ENCODE peak calls at places on chromosomes 16 and 17, in four cellular contexts. One of them, this sample, is unnamed.

GRCh38 chr16:81593481-81593880 is 148.9 kb downstream of the CMIP start:
- DNase-seq in fibroblast of the aortic adventitia: no peak
- DNase-seq in bronchial epithelial cell: peak; percentile 52
- DNase-seq in HFF-Myc: no peak
- DNase-seq in this sample: no peak

GRCh38 chr16:50747206-50747956 is 5.5 kb downstream of the CYLD start:
- DNase-seq in fibroblast of the aortic adventitia: peak; percentile 35
- DNase-seq in bronchial epithelial cell: peak; percentile 45
- DNase-seq in HFF-Myc: no peak
- DNase-seq in this sample: no peak

GRCh38 chr17:19650826-19651225 is 2.3 kb downstream of the ALDH3A2 start:
- DNase-seq in fibroblast of the aortic adventitia: no peak
- DNase-seq in bronchial epithelial cell: peak; percentile 75
- DNase-seq in HFF-Myc: no peak
- DNase-seq in this sample: no peak

GRCh38 chr17:81821147-81821546 is 11.9 kb downstream of the MCRIP1 start:
- DNase-seq in fibroblast of the aortic adventitia: no peak
- DNase-seq in bronchial epithelial cell: peak; percentile 48
- DNase-seq in HFF-Myc: no peak
- DNase-seq in this sample: no peak

GRCh38 chr17:28449861-28450260 is 23.6 kb upstream of the SLC13A2 start:
- DNase-seq in fibroblast of the aortic adventitia: no peak
- DNase-seq in bronchial epithelial cell: no peak
- DNase-seq in HFF-Myc: no peak
- DNase-seq in this sample: no peak

GRCh38 chr17:47013341-47013740 is 34.3 kb upstream of the RPRML start:
- DNase-seq in fibroblast of the aortic adventitia: no peak
- DNase-seq in bronchial epithelial cell: no peak
- DNase-seq in HFF-Myc: no peak
- DNase-seq in this sample: no peak

GRCh38 chr16:74743668-74744299 is 30.8 kb downstream of the FA2H start:
- DNase-seq in fibroblast of the aortic adventitia: peak; percentile 68
- DNase-seq in bronchial epithelial cell: peak; percentile 98
- DNase-seq in HFF-Myc: no peak
- DNase-seq in this sample: peak; percentile 86

GRCh38 chr17:80287038-80287437 is 26.4 kb downstream of the RNF213 start:
- DNase-seq in fibroblast of the aortic adventitia: no peak
- DNase-seq in bronchial epithelial cell: no peak
- DNase-seq in HFF-Myc: no peak
- DNase-seq in this sample: no peak

GRCh38 chr17:82330322-82331239 is 3.0 kb downstream of the SECTM1 start:
- DNase-seq in fibroblast of the aortic adventitia: peak; percentile 76
- DNase-seq in bronchial epithelial cell: peak; percentile 19
- DNase-seq in HFF-Myc: peak; percentile 27
- DNase-seq in this sample: peak; percentile 31

GRCh38 chr17:73118876-73119485 is 26.5 kb upstream of the SLC39A11 start:
- DNase-seq in fibroblast of the aortic adventitia: no peak
- DNase-seq in bronchial epithelial cell: no peak
- DNase-seq in HFF-Myc: no peak
- DNase-seq in this sample: no peak

GRCh38 chr17:47246120-47246519 is 7.5 kb upstream of the ITGB3 start:
- DNase-seq in fibroblast of the aortic adventitia: no peak
- DNase-seq in bronchial epithelial cell: no peak
- DNase-seq in HFF-Myc: no peak
- DNase-seq in this sample: no peak

GRCh38 chr16:4064950-4065352 is 51.3 kb downstream of the ADCY9 start:
- DNase-seq in fibroblast of the aortic adventitia: no peak
- DNase-seq in bronchial epithelial cell: peak; percentile 25
- DNase-seq in HFF-Myc: no peak
- DNase-seq in this sample: no peak

GRCh38 chr17:79789943-79790804 is 6.7 kb downstream of the CBX8 start:
- DNase-seq in fibroblast of the aortic adventitia: no peak
- DNase-seq in bronchial epithelial cell: no peak
- DNase-seq in HFF-Myc: no peak
- DNase-seq in this sample: no peak

GRCh38 chr17:82781894-82782274 is 30.0 kb downstream of the TBCD start:
- DNase-seq in fibroblast of the aortic adventitia: peak; percentile 80
- DNase-seq in bronchial epithelial cell: peak; percentile 55
- DNase-seq in HFF-Myc: peak; percentile 44
- DNase-seq in this sample: peak; percentile 23

GRCh38 chr17:39174907-39175694 is 9.1 kb upstream of the ARL5C start:
- DNase-seq in fibroblast of the aortic adventitia: peak; percentile 63
- DNase-seq in bronchial epithelial cell: peak; percentile 25
- DNase-seq in HFF-Myc: no peak
- DNase-seq in this sample: no peak

GRCh38 chr17:66531826-66532439 is 229.5 kb downstream of the PRKCA start:
- DNase-seq in fibroblast of the aortic adventitia: no peak
- DNase-seq in bronchial epithelial cell: no peak
- DNase-seq in HFF-Myc: no peak
- DNase-seq in this sample: no peak

GRCh38 chr16:83244057-83244456 is 563.7 kb upstream of the HSBP1 start:
- DNase-seq in fibroblast of the aortic adventitia: no peak
- DNase-seq in bronchial epithelial cell: no peak
- DNase-seq in HFF-Myc: no peak
- DNase-seq in this sample: no peak

GRCh38 chr17:7133424-7133823 is 18.8 kb upstream of the ASGR2 start:
- DNase-seq in fibroblast of the aortic adventitia: no peak
- DNase-seq in bronchial epithelial cell: no peak
- DNase-seq in HFF-Myc: no peak
- DNase-seq in this sample: no peak

GRCh38 chr17:35981246-35981645 is at the start of gene CCL16:
- DNase-seq in fibroblast of the aortic adventitia: no peak
- DNase-seq in bronchial epithelial cell: no peak
- DNase-seq in HFF-Myc: no peak
- DNase-seq in this sample: no peak

GRCh38 chr16:26795184-26795583 is 271.5 kb upstream of the C16orf82 start:
- DNase-seq in fibroblast of the aortic adventitia: no peak
- DNase-seq in bronchial epithelial cell: no peak
- DNase-seq in HFF-Myc: no peak
- DNase-seq in this sample: no peak

GRCh38 chr16:80938035-80938927 is 68.4 kb downstream of the CMC2 start:
- DNase-seq in fibroblast of the aortic adventitia: peak; percentile 100
- DNase-seq in bronchial epithelial cell: peak; percentile 77
- DNase-seq in HFF-Myc: peak; percentile 98
- DNase-seq in this sample: peak; percentile 28

GRCh38 chr16:78392585-78393195 is 293.2 kb downstream of the WWOX start:
- DNase-seq in fibroblast of the aortic adventitia: no peak
- DNase-seq in bronchial epithelial cell: no peak
- DNase-seq in HFF-Myc: no peak
- DNase-seq in this sample: no peak

GRCh38 chr17:72635034-72635654 is 457.3 kb downstream of the SLC39A11 start:
- DNase-seq in fibroblast of the aortic adventitia: no peak
- DNase-seq in bronchial epithelial cell: no peak
- DNase-seq in HFF-Myc: no peak
- DNase-seq in this sample: no peak

GRCh38 chr17:8574687-8575086 is 55.8 kb downstream of the MYH10 start:
- DNase-seq in fibroblast of the aortic adventitia: peak; percentile 62
- DNase-seq in bronchial epithelial cell: no peak
- DNase-seq in HFF-Myc: no peak
- DNase-seq in this sample: no peak

GRCh38 chr16:69029121-69029520 is 76.3 kb upstream of the HAS3 start:
- DNase-seq in fibroblast of the aortic adventitia: no peak
- DNase-seq in bronchial epithelial cell: no peak
- DNase-seq in HFF-Myc: no peak
- DNase-seq in this sample: no peak

GRCh38 chr16:21156767-21157467 is 1.6 kb upstream of the LDAF1 start:
- DNase-seq in fibroblast of the aortic adventitia: peak; percentile 94
- DNase-seq in bronchial epithelial cell: peak; percentile 73
- DNase-seq in HFF-Myc: peak; percentile 56
- DNase-seq in this sample: peak; percentile 31

GRCh38 chr17:67602974-67603373 is 114.8 kb upstream of the NOL11 start:
- DNase-seq in fibroblast of the aortic adventitia: peak; percentile 57
- DNase-seq in bronchial epithelial cell: peak; percentile 28
- DNase-seq in HFF-Myc: no peak
- DNase-seq in this sample: no peak

GRCh38 chr17:76018801-76019200 is 8.3 kb downstream of the EVPL start:
- DNase-seq in fibroblast of the aortic adventitia: no peak
- DNase-seq in bronchial epithelial cell: no peak
- DNase-seq in HFF-Myc: no peak
- DNase-seq in this sample: no peak

GRCh38 chr16:2085669-2086068 is 37.9 kb downstream of the TSC2 start:
- DNase-seq in fibroblast of the aortic adventitia: peak; percentile 29
- DNase-seq in bronchial epithelial cell: no peak
- DNase-seq in HFF-Myc: no peak
- DNase-seq in this sample: no peak

GRCh38 chr17:42227849-42228696 is 33.8 kb upstream of the GHDC start:
- DNase-seq in fibroblast of the aortic adventitia: peak; percentile 24
- DNase-seq in bronchial epithelial cell: peak; percentile 9
- DNase-seq in HFF-Myc: no peak
- DNase-seq in this sample: no peak

GRCh38 chr17:30363715-30364202 is 15.0 kb upstream of the CPD start:
- DNase-seq in fibroblast of the aortic adventitia: peak; percentile 49
- DNase-seq in bronchial epithelial cell: peak; percentile 100
- DNase-seq in HFF-Myc: peak; percentile 91
- DNase-seq in this sample: peak; percentile 96

DNA sequence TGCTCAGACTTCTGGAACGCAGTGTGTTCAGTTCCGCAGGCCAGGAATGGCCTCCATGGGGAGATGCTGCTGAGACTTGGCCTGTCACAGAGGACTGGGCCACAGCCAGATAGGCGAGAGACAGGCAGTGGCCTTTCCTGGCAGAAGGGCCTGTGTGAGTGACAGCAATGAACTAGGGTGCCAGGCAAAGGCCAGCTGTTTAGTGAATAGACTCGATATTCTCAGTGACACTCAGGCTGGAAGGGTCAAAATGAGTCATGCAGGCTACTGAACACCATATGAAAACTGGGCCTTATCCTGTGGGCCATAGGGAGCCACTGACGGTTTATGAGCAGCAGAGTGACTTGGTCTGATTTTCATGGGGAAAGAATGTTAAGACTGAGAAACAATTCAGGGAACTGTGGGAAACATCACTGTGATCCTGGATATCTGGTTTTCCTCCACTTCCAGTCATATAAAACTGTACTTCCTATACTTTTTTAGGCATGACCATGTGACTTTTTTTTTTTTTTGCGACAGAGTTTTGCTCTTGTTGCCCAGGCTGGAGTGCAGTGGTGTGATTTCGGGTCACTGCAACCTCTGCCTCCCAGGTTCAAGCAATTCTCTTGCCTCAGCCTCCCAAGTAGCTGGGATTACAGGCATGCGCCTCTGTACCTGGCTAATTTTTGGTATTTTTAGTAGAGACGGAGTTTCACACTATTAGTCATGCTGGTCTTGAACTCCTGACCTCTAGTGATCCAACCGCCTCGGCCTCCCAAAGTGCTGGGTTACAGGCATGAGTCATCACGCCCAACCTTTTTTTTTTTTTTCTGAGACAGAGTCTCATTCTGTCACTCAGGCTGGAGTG is 5.2 kb upstream of the NUBP1 start:
- DNase-seq in fibroblast of the aortic adventitia: peak; percentile 68
- DNase-seq in bronchial epithelial cell: peak; percentile 85
- DNase-seq in HFF-Myc: no peak
- DNase-seq in this sample: peak; percentile 32
- TF ChIP-seq CTCF in fibroblast of the aortic adventitia: no peak
- TF ChIP-seq CTCF in bronchial epithelial cell: no peak
- TF ChIP-seq CTCF in HFF-Myc: no peak
- TF ChIP-seq CTCF in this sample: no peak

GRCh38 chr17:55996826-55997225 is 156.4 kb upstream of the ANKFN1 start:
- DNase-seq in fibroblast of the aortic adventitia: no peak
- DNase-seq in bronchial epithelial cell: no peak
- DNase-seq in HFF-Myc: no peak
- DNase-seq in this sample: no peak
- TF ChIP-seq CTCF in fibroblast of the aortic adventitia: no peak
- TF ChIP-seq CTCF in bronchial epithelial cell: no peak
- TF ChIP-seq CTCF in HFF-Myc: no peak
- TF ChIP-seq CTCF in this sample: no peak

GRCh38 chr17:13114601-13115024 is 96.8 kb upstream of the ELAC2 start:
- DNase-seq in fibroblast of the aortic adventitia: peak; percentile 51
- DNase-seq in bronchial epithelial cell: no peak
- DNase-seq in HFF-Myc: peak; percentile 24
- DNase-seq in this sample: no peak
- TF ChIP-seq CTCF in fibroblast of the aortic adventitia: peak; percentile 86
- TF ChIP-seq CTCF in bronchial epithelial cell: peak; percentile 34
- TF ChIP-seq CTCF in HFF-Myc: peak; percentile 95
- TF ChIP-seq CTCF in this sample: peak; percentile 82

DNA sequence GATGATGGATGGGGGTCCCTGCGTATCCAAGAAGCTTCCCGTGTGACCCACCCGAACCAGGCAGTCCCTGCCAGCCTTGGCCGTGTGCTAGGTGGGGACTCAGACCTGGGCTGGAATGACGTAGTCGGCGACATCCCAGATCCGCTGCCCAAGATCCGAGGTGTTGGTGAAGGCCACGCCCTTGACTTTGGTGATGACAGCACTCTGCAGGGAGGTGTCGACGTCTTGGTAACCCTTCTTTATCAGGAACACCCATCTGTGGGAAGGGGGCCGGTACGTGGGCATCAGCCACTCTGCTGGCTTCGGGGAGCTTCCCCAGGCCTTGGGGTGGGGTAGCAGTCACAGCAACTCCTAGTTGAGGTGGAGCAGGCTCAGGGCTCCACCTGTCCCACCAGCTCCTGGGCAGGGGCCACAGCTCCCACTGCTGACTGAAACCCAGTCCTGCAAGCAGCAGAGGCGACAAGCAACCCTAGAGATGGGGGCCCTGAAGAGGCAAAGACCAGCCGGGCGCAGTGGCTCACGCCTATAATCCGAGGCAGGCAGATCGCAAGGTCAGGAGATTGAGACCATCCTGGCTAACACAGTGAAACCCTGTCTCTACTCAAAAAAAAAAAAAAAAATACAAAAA is 4.3 kb downstream of the P2RX5 start:
- DNase-seq in fibroblast of the aortic adventitia: no peak
- DNase-seq in bronchial epithelial cell: no peak
- DNase-seq in HFF-Myc: no peak
- DNase-seq in this sample: no peak
- TF ChIP-seq CTCF in fibroblast of the aortic adventitia: no peak
- TF ChIP-seq CTCF in bronchial epithelial cell: no peak
- TF ChIP-seq CTCF in HFF-Myc: no peak
- TF ChIP-seq CTCF in this sample: no peak

GRCh38 chr16:58128181-58128631 is 975 bp downstream of the CFAP20 start:
- DNase-seq in fibroblast of the aortic adventitia: no peak
- DNase-seq in bronchial epithelial cell: no peak
- DNase-seq in HFF-Myc: no peak
- DNase-seq in this sample: no peak

GRCh38 chr16:58126451-58126968 is 2.7 kb downstream of the CFAP20 start:
- DNase-seq in fibroblast of the aortic adventitia: no peak
- DNase-seq in bronchial epithelial cell: no peak
- DNase-seq in HFF-Myc: no peak
- DNase-seq in this sample: no peak

GRCh38 chr16:58127634-58128033 is 1.5 kb downstream of the CFAP20 start:
- DNase-seq in fibroblast of the aortic adventitia: peak; percentile 20
- DNase-seq in bronchial epithelial cell: no peak
- DNase-seq in HFF-Myc: no peak
- DNase-seq in this sample: no peak

GRCh38 chr16:58125781-58126335 is 3.3 kb downstream of the CFAP20 start:
- DNase-seq in fibroblast of the aortic adventitia: no peak
- DNase-seq in bronchial epithelial cell: no peak
- DNase-seq in HFF-Myc: no peak
- DNase-seq in this sample: no peak

GRCh38 chr16:58127033-58127556 is 2.1 kb downstream of the CFAP20 start:
- DNase-seq in fibroblast of the aortic adventitia: peak; percentile 39
- DNase-seq in bronchial epithelial cell: peak; percentile 37
- DNase-seq in HFF-Myc: peak; percentile 54
- DNase-seq in this sample: no peak
- TF ChIP-seq CTCF in fibroblast of the aortic adventitia: peak; percentile 43
- TF ChIP-seq CTCF in bronchial epithelial cell: peak; percentile 12
- TF ChIP-seq CTCF in HFF-Myc: peak; percentile 21
- TF ChIP-seq CTCF in this sample: peak; percentile 14

This sample was measured in kidney epithelial cell.